ENCODE peak calls at places on chromosomes 16 and 17, in six cellular contexts. N, Z, D, Q, Y and H are unnamed samples.
A peak's percentile ranks its signal among the peaks of the same experiment; 100 is the strongest.

GRCh38 chr16:68287276-68288251 is 23.2 kb downstream of the SLC7A6OS start:
- DNase-seq in N (no peak), Z (peak; percentile 98), D (no peak), Q (no peak), Y (no peak), H (no peak)

GRCh38 chr16:88974080-88974479 is 2.9 kb downstream of the CBFA2T3 start:
- DNase-seq in N (no peak), Z (no peak), D (no peak), Q (no peak), Y (no peak), H (no peak)

GRCh38 chr16:64983983-64984382 is 137.9 kb downstream of the CDH11 start:
- DNase-seq in N (peak; percentile 43), Z (peak; percentile 83), D (peak; percentile 81), Q (no peak), Y (peak; percentile 83), H (peak; percentile 74)

GRCh38 chr17:30524847-30525246 is 47.6 kb downstream of the GOSR1 start:
- DNase-seq in N (no peak), Z (peak; percentile 44), D (peak; percentile 32), Q (no peak), Y (no peak), H (no peak)

GRCh38 chr16:54171855-54172537 is 114.6 kb downstream of the IRX3 start:
- DNase-seq in N (no peak), Z (peak; percentile 19), D (peak; percentile 50), Q (no peak), Y (peak; percentile 45), H (peak; percentile 44)

GRCh38 chr17:8922451-8922850 is 43.1 kb downstream of the PIK3R5 start:
- DNase-seq in N (no peak), Z (peak; percentile 96), D (peak; percentile 19), Q (no peak), Y (no peak), H (no peak)

GRCh38 chr16:57859331-57859730 is 57.0 kb upstream of the KIFC3 start:
- DNase-seq in N (peak; percentile 13), Z (peak; percentile 22), D (peak; percentile 45), Q (peak; percentile 46), Y (peak; percentile 77), H (peak; percentile 79)

GRCh38 chr17:17353625-17354484 is 50.7 kb downstream of the NT5M start:
- DNase-seq in N (no peak), Z (no peak), D (peak; percentile 3), Q (no peak), Y (no peak), H (no peak)

GRCh38 chr16:86566601-86566965 is at the start of gene FOXC2:
- DNase-seq in N (no peak), Z (peak; percentile 98), D (peak; percentile 91), Q (no peak), Y (peak; percentile 99), H (peak; percentile 95)

GRCh38 chr17:73165616-73166404 is 1.0 kb downstream of the SSTR2 start:
- DNase-seq in N (no peak), Z (peak; percentile 52), D (no peak), Q (no peak), Y (peak; percentile 50), H (peak; percentile 68)

DNA sequence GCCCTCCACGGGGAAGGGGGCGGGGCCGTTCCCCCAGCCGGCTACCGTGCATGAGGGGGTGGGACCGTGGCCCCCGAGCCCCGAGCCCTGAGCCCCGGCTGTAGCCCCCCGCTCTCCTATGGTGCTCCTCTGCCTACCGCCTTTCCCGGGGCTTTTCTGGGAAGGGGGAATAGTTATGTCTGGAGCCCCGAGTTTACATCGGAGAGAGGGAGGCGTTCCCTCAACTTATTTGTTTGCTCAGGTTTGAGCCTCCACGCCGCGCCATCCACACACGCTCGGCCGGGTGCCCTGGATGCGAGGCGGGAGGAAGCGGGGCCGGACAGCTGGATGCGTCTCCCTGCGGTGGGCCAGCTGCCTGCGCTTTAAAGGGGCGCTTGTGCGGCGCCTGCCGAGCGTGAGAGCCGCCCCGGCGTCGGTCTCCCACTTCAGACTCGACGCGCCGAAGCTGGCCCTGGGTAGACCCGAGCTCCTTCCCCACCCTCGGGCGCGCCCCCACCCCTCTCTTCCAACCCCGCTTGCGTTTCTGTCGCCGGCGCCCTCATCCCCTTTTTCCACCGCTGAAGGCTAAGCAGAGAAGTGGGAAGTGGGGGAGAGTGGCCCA is 425 bp upstream of the CHAD start:
- DNase-seq in N (no peak), Z (peak; percentile 49), D (no peak), Q (no peak), Y (peak; percentile 50), H (peak; percentile 39)
- H3K27ac ChIP-seq in N (no peak overlapping the region), Z (no peak overlapping the region), D (no peak overlapping the region), Q (no peak overlapping the region), Y (no peak overlapping the region), H (no peak overlapping the region)

DNA sequence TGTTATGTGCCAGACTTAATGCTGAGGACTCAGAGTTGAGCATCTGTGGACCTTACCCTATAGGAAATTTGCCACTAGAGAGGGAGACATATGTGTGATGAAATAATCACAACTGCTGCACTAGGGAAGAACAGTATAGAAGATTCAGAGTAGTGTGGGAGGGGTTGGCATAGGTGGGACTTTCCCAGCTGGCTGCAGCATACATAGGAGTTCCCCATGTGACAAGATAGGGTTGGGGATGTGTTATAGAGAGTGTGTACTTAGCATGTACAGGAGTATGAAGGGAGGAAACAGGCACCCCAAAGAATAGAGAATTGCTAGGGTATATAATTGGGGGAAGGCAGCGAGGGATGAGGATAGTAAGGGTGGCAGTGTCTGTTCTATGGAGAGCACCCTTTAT is 2.9 kb downstream of the NUP93 start:
- DNase-seq in N (no peak), Z (no peak), D (no peak), Q (no peak), Y (no peak), H (no peak)
- TF ChIP-seq EZH2phosphoT487 in N (no peak), Z (no peak), D (no peak), Q (no peak), Y (no peak), H (no peak)

DNA sequence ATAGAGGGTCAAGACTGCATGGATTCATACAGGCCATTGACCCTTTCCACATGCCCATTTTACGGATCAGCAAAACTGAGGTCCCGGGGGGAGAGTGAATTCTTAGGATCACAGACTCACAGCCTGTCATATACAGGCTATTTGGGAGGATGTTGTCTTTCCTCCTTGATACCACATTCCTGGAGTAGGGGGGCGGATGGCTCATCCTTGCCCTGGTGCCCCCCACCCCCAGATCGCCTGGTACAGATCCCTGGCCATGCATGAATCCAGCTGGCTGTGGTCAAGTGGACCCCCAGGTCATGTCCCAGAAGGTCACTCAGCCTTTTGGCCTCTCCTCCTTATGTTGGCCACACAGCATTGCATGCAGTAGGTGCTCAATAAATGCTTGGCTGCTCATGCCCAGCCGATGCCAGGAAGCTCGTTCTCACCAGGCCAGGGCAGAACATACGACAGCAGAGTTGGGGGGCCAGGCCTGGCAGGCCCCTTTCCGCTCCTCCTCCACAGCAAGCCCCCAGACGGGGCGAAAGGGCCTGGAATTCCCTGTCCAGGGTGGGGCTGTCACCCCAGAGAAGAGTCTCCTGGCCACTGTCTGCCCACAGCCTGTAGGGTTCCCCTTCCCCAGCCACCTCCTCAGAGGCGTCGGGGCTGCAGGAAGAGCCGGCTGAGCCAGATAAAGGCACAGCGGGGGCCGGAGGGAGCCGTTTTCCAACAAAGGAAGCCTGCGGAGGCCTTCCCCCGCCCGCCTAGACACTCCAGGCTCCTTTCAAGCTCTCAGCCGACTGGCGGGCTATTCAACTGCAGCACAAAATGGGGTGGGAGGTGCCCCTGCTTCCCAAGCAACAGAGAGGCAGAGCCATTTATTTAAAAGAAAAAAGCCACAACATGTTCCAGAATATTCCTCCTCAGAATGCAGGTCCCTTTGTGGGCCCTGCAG is 215.7 kb upstream of the CIBAR2 start:
- DNase-seq in N (no peak), Z (no peak), D (peak; percentile 74), Q (peak; percentile 39), Y (peak; percentile 99), H (peak; percentile 96)
- H3K4me3 ChIP-seq in N (no peak overlapping the region), Z (no peak overlapping the region), D (no peak overlapping the region), Q (peak overlapping the region; percentile 43), Y (peak overlapping the region; percentile 52), H (peak overlapping the region; percentile 40)

GRCh38 chr16:81730090-81731051 is 48.7 kb upstream of the PLCG2 start:
- DNase-seq in N (peak; percentile 69), Z (peak; percentile 84), D (peak; percentile 90), Q (peak; percentile 75), Y (peak; percentile 99), H (peak; percentile 96)

GRCh38 chr16:81732699-81733098 is 46.4 kb upstream of the PLCG2 start:
- DNase-seq in N (no peak), Z (no peak), D (no peak), Q (no peak), Y (no peak), H (no peak)

GRCh38 chr16:81729451-81729850 is 49.6 kb upstream of the PLCG2 start:
- DNase-seq in N (peak; percentile 66), Z (no peak), D (no peak), Q (peak; percentile 59), Y (peak; percentile 89), H (peak; percentile 60)

GRCh38 chr16:81733295-81733694 is 45.8 kb upstream of the PLCG2 start:
- DNase-seq in N (no peak), Z (no peak), D (no peak), Q (no peak), Y (no peak), H (no peak)

DNA sequence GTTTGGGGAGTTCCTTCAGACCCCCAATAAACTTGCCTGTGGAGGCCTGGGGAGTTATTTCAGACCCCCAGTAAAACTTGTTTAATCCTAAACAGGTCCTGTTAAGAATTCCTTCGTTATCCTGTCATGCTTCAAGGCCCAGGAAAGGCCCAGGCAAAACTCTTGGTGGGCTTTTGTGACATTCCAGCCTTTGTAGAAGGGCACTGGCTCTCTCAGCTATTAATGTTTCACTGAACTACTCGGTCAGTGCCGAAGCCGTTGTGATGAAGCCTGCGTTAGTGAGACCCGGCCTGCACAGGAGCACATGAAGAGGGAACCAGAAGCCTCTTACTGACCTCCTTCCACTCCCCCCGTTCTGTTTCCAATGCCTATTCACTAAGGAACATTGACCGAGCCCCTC is 47.5 kb upstream of the PLCG2 start:
- DNase-seq in N (no peak), Z (no peak), D (no peak), Q (no peak), Y (no peak), H (peak; percentile 27)
- H3K27ac ChIP-seq in N (no peak overlapping the region), Z (no peak overlapping the region), D (no peak overlapping the region), Q (no peak overlapping the region), Y (no peak overlapping the region), H (no peak overlapping the region)

GRCh38 chr17:53466733-53467132 is 356.0 kb upstream of the KIF2B start:
- DNase-seq in N (no peak), Z (no peak), D (no peak), Q (no peak), Y (no peak), H (no peak)

GRCh38 chr17:53470626-53471025 is 352.1 kb upstream of the KIF2B start:
- DNase-seq in N (no peak), Z (no peak), D (no peak), Q (no peak), Y (no peak), H (no peak)

GRCh38 chr17:53472586-53472985 is 350.1 kb upstream of the KIF2B start:
- DNase-seq in N (no peak), Z (no peak), D (peak; percentile 14), Q (no peak), Y (no peak), H (no peak)
- TF ChIP-seq EZH2phosphoT487 in N (no peak), Z (no peak), D (no peak), Q (no peak), Y (no peak), H (no peak)

GRCh38 chr17:2215616-2216364 is 87.8 kb downstream of the SMG6 start:
- DNase-seq in N (peak; percentile 85), Z (peak; percentile 94), D (peak; percentile 74), Q (no peak), Y (peak; percentile 78), H (peak; percentile 60)
- H3K4me3 ChIP-seq in N (peak overlapping the region; percentile 36), Z (peak overlapping the region; percentile 58), D (no peak overlapping the region), Q (no peak overlapping the region), Y (peak overlapping the region; percentile 19), H (no peak overlapping the region)

GRCh38 chr17:64373722-64374121 is 16.9 kb downstream of the PECAM1 start:
- DNase-seq in N (no peak), Z (no peak), D (no peak), Q (no peak), Y (no peak), H (no peak)
- H3K27ac ChIP-seq in N (no peak overlapping the region), Z (no peak overlapping the region), D (no peak overlapping the region), Q (no peak overlapping the region), Y (no peak overlapping the region), H (no peak overlapping the region)